ENCODE peak calls at places on chromosomes 6 and 20, in six cellular contexts. R, Y, V, W, O and M are unnamed samples.

GRCh38 chr20:63518351-63518861 is 2.2 kb upstream of the PPDPF start:
- DNase-seq in R (no peak), Y (no peak), V (peak; percentile 1), W (no peak), O (no peak), M (no peak)

GRCh38 chr20:13638496-13639477 is at the start of gene TASP1:
- DNase-seq in R (peak; percentile 94), Y (peak; percentile 98), V (peak; percentile 96), W (peak; percentile 99), O (peak; percentile 98), M (peak; percentile 96)

GRCh38 chr6:23783901-23784300 is 342.1 kb upstream of the NRSN1 start:
- DNase-seq in R (no peak), Y (no peak), V (no peak), W (no peak), O (no peak), M (no peak)

GRCh38 chr20:25532015-25532751 is 53.1 kb downstream of the NINL start:
- DNase-seq in R (no peak), Y (no peak), V (peak; percentile 82), W (no peak), O (peak; percentile 37), M (no peak)

GRCh38 chr6:42374027-42374669 is 77.6 kb downstream of the TRERF1 start:
- DNase-seq in R (no peak), Y (no peak), V (no peak), W (no peak), O (no peak), M (peak; percentile 70)

GRCh38 chr6:125718109-125718508 is 31.3 kb upstream of the HEY2 start:
- DNase-seq in R (no peak), Y (no peak), V (no peak), W (no peak), O (no peak), M (no peak)

GRCh38 chr6:15061176-15061575 is 184.7 kb upstream of the JARID2 start:
- DNase-seq in R (no peak), Y (no peak), V (peak; percentile 39), W (no peak), O (no peak), M (no peak)

GRCh38 chr6:138539882-138540281 is 40.6 kb upstream of the NHSL1 start:
- DNase-seq in R (no peak), Y (no peak), V (no peak), W (no peak), O (no peak), M (no peak)

GRCh38 chr20:63081351-63081750 is 74.6 kb upstream of the BHLHE23 start:
- DNase-seq in R (no peak), Y (no peak), V (no peak), W (no peak), O (no peak), M (no peak)

GRCh38 chr20:26209171-26209941 is 512.7 kb upstream of the ZNF337 start:
- DNase-seq in R (no peak), Y (peak; percentile 12), V (peak; percentile 61), W (peak; percentile 33), O (no peak), M (no peak)

GRCh38 chr6:42349753-42350573 is 101.8 kb downstream of the TRERF1 start:
- DNase-seq in R (no peak), Y (no peak), V (no peak), W (peak; percentile 71), O (no peak), M (no peak)

GRCh38 chr20:57025261-57025660 is 241.2 kb downstream of the BMP7 start:
- DNase-seq in R (no peak), Y (no peak), V (no peak), W (no peak), O (no peak), M (no peak)

GRCh38 chr6:7542878-7543394 is 1.5 kb downstream of the DSP start:
- DNase-seq in R (no peak), Y (no peak), V (peak; percentile 88), W (peak; percentile 96), O (no peak), M (no peak)

GRCh38 chr20:64058536-64058935 is 4.5 kb upstream of the TCEA2 start:
- DNase-seq in R (no peak), Y (no peak), V (no peak), W (no peak), O (no peak), M (no peak)

GRCh38 chr20:44724423-44725091 is 9.4 kb downstream of the CCN5 start:
- DNase-seq in R (no peak), Y (no peak), V (no peak), W (no peak), O (no peak), M (no peak)
- H3K27ac ChIP-seq in R (no peak overlapping the region), Y (no peak overlapping the region), V (no peak overlapping the region), W (no peak overlapping the region), O (no peak overlapping the region), M (no peak overlapping the region)

GRCh38 chr6:30570263-30570662 is 979 bp upstream of the ABCF1 start:
- DNase-seq in R (no peak), Y (no peak), V (peak; percentile 11), W (no peak), O (no peak), M (no peak)

GRCh38 chr6:30570760-30571084 is 520 bp upstream of the ABCF1 start:
- DNase-seq in R (no peak), Y (no peak), V (peak; percentile 11), W (no peak), O (no peak), M (no peak)

GRCh38 chr6:30571085-30572077 is at the start of gene ABCF1:
- DNase-seq in R (peak; percentile 97), Y (peak; percentile 98), V (peak; percentile 99), W (peak; percentile 99), O (peak; percentile 80), M (peak; percentile 99)

GRCh38 chr6:30572078-30572605 is 900 bp downstream of the ABCF1 start:
- DNase-seq in R (no peak), Y (no peak), V (no peak), W (no peak), O (peak; percentile 56), M (no peak)

DNA sequence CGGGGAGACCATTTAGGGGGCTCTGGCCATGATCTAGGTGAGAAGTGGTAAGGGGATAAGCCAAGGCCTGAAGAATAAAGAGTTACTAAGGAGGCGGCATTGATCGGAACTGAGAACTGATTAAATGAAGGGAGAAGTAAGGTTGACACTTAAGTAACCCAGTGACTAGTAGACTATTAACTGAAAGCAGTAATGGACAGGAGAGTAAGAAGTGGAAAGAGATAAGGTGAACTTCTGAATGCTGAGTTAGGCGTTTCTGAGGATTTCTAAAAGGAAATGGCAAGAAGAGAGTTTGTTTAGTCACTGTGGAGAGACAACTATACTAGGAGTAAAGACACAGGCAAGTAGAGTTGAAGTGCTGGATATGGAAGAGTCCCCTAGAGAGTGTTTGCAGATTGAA is 1.9 kb downstream of the ABCF1 start:
- DNase-seq in R (no peak), Y (no peak), V (no peak), W (no peak), O (no peak), M (no peak)
- H3K27ac ChIP-seq in R (no peak overlapping the region), Y (peak overlapping the region; percentile 98), V (no peak overlapping the region), W (no peak overlapping the region), O (no peak overlapping the region), M (peak overlapping the region; percentile 95)

DNA sequence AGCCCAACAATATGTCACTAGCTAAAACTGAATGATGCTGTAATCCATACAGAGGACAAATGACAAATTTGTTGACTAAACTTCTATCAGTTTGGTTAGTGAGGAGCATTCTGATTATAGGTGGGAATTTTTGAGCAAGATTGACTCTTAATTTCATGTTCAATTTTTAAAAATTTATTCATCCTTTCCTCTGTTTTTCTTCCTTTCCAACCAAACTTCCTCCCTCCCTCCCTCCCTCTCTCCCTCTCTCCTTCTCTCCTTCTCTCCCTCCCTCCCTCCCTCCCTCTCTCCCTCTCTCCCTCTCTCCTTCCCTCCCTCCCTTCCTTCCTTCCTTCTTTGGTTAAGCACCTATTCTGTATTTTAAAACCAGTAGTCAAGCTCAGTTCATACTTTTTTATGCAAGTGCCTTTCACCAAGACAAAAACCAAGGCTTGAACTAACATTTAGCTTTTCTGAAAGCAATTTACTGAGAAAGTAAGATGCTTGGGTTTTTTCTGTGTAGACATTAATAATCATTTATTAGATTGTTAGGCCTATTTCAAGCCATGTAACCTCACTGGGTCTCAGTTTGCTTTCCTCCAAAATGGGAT is 112.3 kb downstream of the TSHZ2 start:
- DNase-seq in R (no peak), Y (no peak), V (no peak), W (no peak), O (no peak), M (no peak)
- H3K27ac ChIP-seq in R (no peak overlapping the region), Y (no peak overlapping the region), V (no peak overlapping the region), W (no peak overlapping the region), O (no peak overlapping the region), M (no peak overlapping the region)

GRCh38 chr6:129673758-129674157 is 36.2 kb downstream of the ARHGAP18 start:
- DNase-seq in R (no peak), Y (no peak), V (no peak), W (no peak), O (no peak), M (no peak)

GRCh38 chr6:129672883-129673631 is 36.9 kb downstream of the ARHGAP18 start:
- DNase-seq in R (peak; percentile 79), Y (no peak), V (no peak), W (peak; percentile 80), O (no peak), M (no peak)

GRCh38 chr6:129672345-129672691 is 37.7 kb downstream of the ARHGAP18 start:
- DNase-seq in R (no peak), Y (no peak), V (no peak), W (no peak), O (no peak), M (no peak)

GRCh38 chr6:129670634-129671033 is 39.3 kb downstream of the ARHGAP18 start:
- DNase-seq in R (no peak), Y (no peak), V (no peak), W (no peak), O (no peak), M (no peak)

GRCh38 chr6:129671442-129672344 is 38.3 kb downstream of the ARHGAP18 start:
- DNase-seq in R (no peak), Y (peak; percentile 51), V (peak; percentile 33), W (no peak), O (no peak), M (peak; percentile 83)
- H3K27ac ChIP-seq in R (peak overlapping the region; percentile 62), Y (peak overlapping the region; percentile 34), V (no peak overlapping the region), W (peak overlapping the region; percentile 72), O (peak overlapping the region; percentile 89), M (peak overlapping the region; percentile 70)

GRCh38 chr20:35341366-35342028 is 49.3 kb upstream of the FAM83C start:
- DNase-seq in R (no peak), Y (no peak), V (no peak), W (peak; percentile 42), O (no peak), M (no peak)

GRCh38 chr20:35344354-35344837 is 52.2 kb upstream of the FAM83C start:
- DNase-seq in R (peak; percentile 91), Y (no peak), V (no peak), W (peak; percentile 76), O (peak; percentile 18), M (no peak)

GRCh38 chr20:35345189-35345588 is 53.0 kb upstream of the FAM83C start:
- DNase-seq in R (no peak), Y (no peak), V (no peak), W (no peak), O (no peak), M (no peak)

GRCh38 chr20:35340436-35340835 is 48.2 kb upstream of the FAM83C start:
- DNase-seq in R (no peak), Y (no peak), V (no peak), W (no peak), O (no peak), M (no peak)

GRCh38 chr20:35342154-35342769 is 50.0 kb upstream of the FAM83C start:
- DNase-seq in R (peak; percentile 34), Y (no peak), V (peak; percentile 27), W (no peak), O (no peak), M (no peak)
- H3K27ac ChIP-seq in R (no peak overlapping the region), Y (no peak overlapping the region), V (no peak overlapping the region), W (no peak overlapping the region), O (no peak overlapping the region), M (no peak overlapping the region)